ENCODE peak calls at places on chromosomes 4 and X, in eight cellular contexts. One of them, this sample, is unnamed. For H3K27me3 and H3K9me3, the result is how much of the 10 kb centered on the place peaks cover.

GRCh38 chrX:37984880-37985279 is 21.5 kb upstream of the SYTL5 start:
- DNase-seq in lower lobe of right lung: no peak
- DNase-seq in testis: no peak
- DNase-seq in body of pancreas: no peak
- DNase-seq in gastrocnemius medialis: no peak
- DNase-seq in tibial artery: no peak
- DNase-seq in cardiac muscle cell: no peak
- DNase-seq in left ventricle myocardium inferior: no peak
- DNase-seq in this sample: no peak

GRCh38 chr4:55069248-55069647 is 56.1 kb downstream of the KDR start:
- DNase-seq in gastrocnemius medialis: no peak
- DNase-seq in cardiac muscle cell: no peak
- DNase-seq in tibial artery: no peak
- DNase-seq in body of pancreas: peak
- DNase-seq in left ventricle myocardium inferior: peak
- DNase-seq in testis: no peak
- DNase-seq in lower lobe of right lung: no peak
- DNase-seq in this sample: no peak

GRCh38 chrX:7996414-7996813 is 69.2 kb upstream of the PNPLA4 start:
- DNase-seq in testis: peak
- DNase-seq in body of pancreas: peak
- DNase-seq in tibial artery: no peak
- DNase-seq in gastrocnemius medialis: no peak
- DNase-seq in lower lobe of right lung: no peak
- DNase-seq in left ventricle myocardium inferior: no peak
- DNase-seq in cardiac muscle cell: peak
- DNase-seq in this sample: peak

GRCh38 chr4:182600093-182600492 is 317.1 kb downstream of the DCTD start:
- DNase-seq in cardiac muscle cell: no peak
- DNase-seq in gastrocnemius medialis: no peak
- DNase-seq in tibial artery: no peak
- DNase-seq in lower lobe of right lung: no peak
- DNase-seq in left ventricle myocardium inferior: no peak
- DNase-seq in testis: no peak
- DNase-seq in body of pancreas: no peak
- DNase-seq in this sample: no peak

GRCh38 chr4:39032218-39033085 is at the start of gene TMEM156:
- DNase-seq in testis: no peak
- DNase-seq in gastrocnemius medialis: no peak
- DNase-seq in lower lobe of right lung: no peak
- DNase-seq in tibial artery: no peak
- DNase-seq in body of pancreas: no peak
- DNase-seq in left ventricle myocardium inferior: no peak
- DNase-seq in cardiac muscle cell: no peak
- DNase-seq in this sample: no peak

GRCh38 chr4:154294951-154295350 is 196.6 kb downstream of the DCHS2 start:
- DNase-seq in left ventricle myocardium inferior: no peak
- DNase-seq in gastrocnemius medialis: no peak
- DNase-seq in cardiac muscle cell: no peak
- DNase-seq in testis: no peak
- DNase-seq in body of pancreas: no peak
- DNase-seq in lower lobe of right lung: no peak
- DNase-seq in tibial artery: no peak
- DNase-seq in this sample: no peak

GRCh38 chrX:132505116-132505515 is 16.3 kb upstream of the MBNL3 start:
- DNase-seq in body of pancreas: peak
- DNase-seq in gastrocnemius medialis: peak
- DNase-seq in tibial artery: peak
- DNase-seq in cardiac muscle cell: no peak
- DNase-seq in lower lobe of right lung: no peak
- DNase-seq in left ventricle myocardium inferior: no peak
- DNase-seq in testis: peak
- DNase-seq in this sample: no peak

GRCh38 chr4:56259595-56259994 is 127.7 kb downstream of the AASDH start:
- DNase-seq in cardiac muscle cell: no peak
- DNase-seq in gastrocnemius medialis: no peak
- DNase-seq in tibial artery: no peak
- DNase-seq in body of pancreas: no peak
- DNase-seq in testis: no peak
- DNase-seq in left ventricle myocardium inferior: no peak
- DNase-seq in lower lobe of right lung: no peak
- DNase-seq in this sample: no peak

GRCh38 chr4:74038161-74039064 is at the start of gene CXCL3:
- DNase-seq in gastrocnemius medialis: peak
- DNase-seq in lower lobe of right lung: peak
- DNase-seq in body of pancreas: peak
- DNase-seq in tibial artery: peak
- DNase-seq in testis: peak
- DNase-seq in left ventricle myocardium inferior: peak
- DNase-seq in cardiac muscle cell: peak
- DNase-seq in this sample: peak

GRCh38 chr4:41213563-41214157 is 682 bp downstream of the APBB2 start:
- DNase-seq in body of pancreas: no peak
- DNase-seq in cardiac muscle cell: no peak
- DNase-seq in tibial artery: no peak
- DNase-seq in lower lobe of right lung: no peak
- DNase-seq in gastrocnemius medialis: no peak
- DNase-seq in left ventricle myocardium inferior: peak
- DNase-seq in testis: peak
- DNase-seq in this sample: no peak

GRCh38 chr4:38765391-38765790 is 17.4 kb downstream of the TLR10 start:
- DNase-seq in tibial artery: no peak
- DNase-seq in body of pancreas: no peak
- DNase-seq in cardiac muscle cell: no peak
- DNase-seq in lower lobe of right lung: no peak
- DNase-seq in left ventricle myocardium inferior: no peak
- DNase-seq in testis: no peak
- DNase-seq in gastrocnemius medialis: no peak
- DNase-seq in this sample: no peak

GRCh38 chr4:21304061-21304541 is 603.8 kb downstream of the PACRGL start:
- DNase-seq in left ventricle myocardium inferior: no peak
- DNase-seq in tibial artery: no peak
- DNase-seq in cardiac muscle cell: peak
- DNase-seq in gastrocnemius medialis: no peak
- DNase-seq in testis: peak
- DNase-seq in body of pancreas: peak
- DNase-seq in lower lobe of right lung: peak
- DNase-seq in this sample: no peak

GRCh38 chr4:137621056-137621455 is 88.8 kb upstream of the PCDH18 start:
- DNase-seq in lower lobe of right lung: no peak
- DNase-seq in tibial artery: no peak
- DNase-seq in gastrocnemius medialis: no peak
- DNase-seq in cardiac muscle cell: no peak
- DNase-seq in testis: no peak
- DNase-seq in left ventricle myocardium inferior: no peak
- DNase-seq in body of pancreas: no peak
- DNase-seq in this sample: peak

GRCh38 chrX:9416562-9417319 is 48.1 kb upstream of the TBL1X start:
- DNase-seq in cardiac muscle cell: no peak
- DNase-seq in left ventricle myocardium inferior: no peak
- DNase-seq in gastrocnemius medialis: no peak
- DNase-seq in tibial artery: peak
- DNase-seq in lower lobe of right lung: no peak
- DNase-seq in testis: no peak
- DNase-seq in body of pancreas: no peak
- DNase-seq in this sample: no peak

GRCh38 chr4:14816592-14817273 is 185.5 kb upstream of the CPEB2 start:
- DNase-seq in body of pancreas: no peak
- DNase-seq in gastrocnemius medialis: no peak
- DNase-seq in lower lobe of right lung: no peak
- DNase-seq in testis: no peak
- DNase-seq in tibial artery: no peak
- DNase-seq in left ventricle myocardium inferior: no peak
- DNase-seq in cardiac muscle cell: no peak
- DNase-seq in this sample: no peak

GRCh38 chrX:71994601-71995000 is 84.0 kb downstream of the NHSL2 start:
- DNase-seq in lower lobe of right lung: no peak
- DNase-seq in body of pancreas: no peak
- DNase-seq in left ventricle myocardium inferior: no peak
- DNase-seq in gastrocnemius medialis: no peak
- DNase-seq in testis: no peak
- DNase-seq in cardiac muscle cell: no peak
- DNase-seq in tibial artery: no peak
- DNase-seq in this sample: no peak

GRCh38 chrX:56733459-56734046 is 4.5 kb downstream of the NBDY start:
- DNase-seq in gastrocnemius medialis: peak
- DNase-seq in testis: peak
- DNase-seq in left ventricle myocardium inferior: no peak
- DNase-seq in lower lobe of right lung: no peak
- DNase-seq in tibial artery: peak
- DNase-seq in cardiac muscle cell: peak
- DNase-seq in body of pancreas: peak
- DNase-seq in this sample: peak
- H3K27me3 ChIP-seq in gastrocnemius medialis: under half
- H3K27me3 ChIP-seq in testis: under half
- H3K27me3 ChIP-seq in left ventricle myocardium inferior: under half
- H3K27me3 ChIP-seq in lower lobe of right lung: under half
- H3K27me3 ChIP-seq in tibial artery: under half
- H3K27me3 ChIP-seq in cardiac muscle cell: under half
- H3K27me3 ChIP-seq in body of pancreas: under half
- H3K27me3 ChIP-seq in this sample: under half

GRCh38 chrX:2220296-2220695 is 280.5 kb downstream of the DHRSX start:
- DNase-seq in tibial artery: no peak
- DNase-seq in cardiac muscle cell: no peak
- DNase-seq in left ventricle myocardium inferior: no peak
- DNase-seq in gastrocnemius medialis: no peak
- DNase-seq in body of pancreas: no peak
- DNase-seq in lower lobe of right lung: no peak
- DNase-seq in testis: no peak
- DNase-seq in this sample: no peak
- H3K9me3 ChIP-seq in tibial artery: under half
- H3K9me3 ChIP-seq in cardiac muscle cell: under half
- H3K9me3 ChIP-seq in left ventricle myocardium inferior: half or more
- H3K9me3 ChIP-seq in gastrocnemius medialis: under half
- H3K9me3 ChIP-seq in body of pancreas: under half
- H3K9me3 ChIP-seq in lower lobe of right lung: under half
- H3K9me3 ChIP-seq in testis: under half
- H3K9me3 ChIP-seq in this sample: under half

GRCh38 chr4:105895324-105895608 is at the start of gene NPNT:
- DNase-seq in cardiac muscle cell: peak
- DNase-seq in gastrocnemius medialis: no peak
- DNase-seq in lower lobe of right lung: no peak
- DNase-seq in left ventricle myocardium inferior: no peak
- DNase-seq in body of pancreas: peak
- DNase-seq in testis: no peak
- DNase-seq in tibial artery: no peak
- DNase-seq in this sample: no peak

GRCh38 chr4:105895609-105896460 is 564 bp downstream of the NPNT start:
- DNase-seq in left ventricle myocardium inferior: peak
- DNase-seq in gastrocnemius medialis: no peak
- DNase-seq in lower lobe of right lung: peak
- DNase-seq in testis: peak
- DNase-seq in tibial artery: peak
- DNase-seq in body of pancreas: peak
- DNase-seq in cardiac muscle cell: peak
- DNase-seq in this sample: peak

GRCh38 chr4:105896984-105897760 is 1.9 kb downstream of the NPNT start:
- DNase-seq in gastrocnemius medialis: no peak
- DNase-seq in left ventricle myocardium inferior: no peak
- DNase-seq in body of pancreas: no peak
- DNase-seq in tibial artery: no peak
- DNase-seq in cardiac muscle cell: no peak
- DNase-seq in lower lobe of right lung: no peak
- DNase-seq in testis: no peak
- DNase-seq in this sample: no peak

GRCh38 chr4:105896461-105896939 is 1.2 kb downstream of the NPNT start:
- DNase-seq in cardiac muscle cell: no peak
- DNase-seq in lower lobe of right lung: no peak
- DNase-seq in tibial artery: no peak
- DNase-seq in testis: no peak
- DNase-seq in body of pancreas: no peak
- DNase-seq in left ventricle myocardium inferior: no peak
- DNase-seq in gastrocnemius medialis: no peak
- DNase-seq in this sample: no peak

DNA sequence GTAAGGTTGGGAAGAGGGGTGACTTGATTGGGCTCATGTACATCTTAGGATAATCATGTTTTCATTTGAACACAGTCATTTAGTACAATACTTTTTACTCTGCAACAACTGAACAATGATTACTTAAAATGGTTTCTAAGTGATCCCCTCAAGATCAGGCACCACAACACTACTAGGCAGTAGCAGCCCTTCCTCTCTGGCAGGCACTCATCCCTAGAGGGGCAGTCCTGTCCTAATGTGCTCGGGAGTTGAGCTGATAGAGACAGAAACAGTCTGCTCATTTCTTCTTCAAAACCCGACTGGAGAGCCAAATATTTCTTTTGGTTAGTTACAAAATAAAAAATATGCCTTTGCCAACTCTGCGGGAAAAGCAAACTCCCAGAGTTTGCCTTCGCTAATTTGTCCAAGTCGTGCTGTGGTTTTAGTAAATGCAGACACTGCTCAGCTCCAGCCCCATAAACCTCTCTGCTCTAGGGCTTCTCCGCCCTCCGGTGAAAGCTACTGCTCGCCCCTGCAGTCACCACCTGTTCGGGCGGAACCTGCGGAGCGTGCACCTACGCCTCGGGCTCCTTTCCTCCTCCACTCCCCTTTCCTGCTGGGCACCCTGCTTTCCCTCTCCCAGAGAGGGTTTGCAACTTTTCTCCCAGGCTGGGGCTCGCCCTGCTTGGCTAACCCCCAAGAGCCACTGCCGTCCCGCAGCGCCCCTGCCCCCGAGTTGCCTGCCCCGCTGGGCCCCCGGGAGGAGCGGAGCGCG is 524 bp upstream of the NPNT start:
- DNase-seq in testis: peak
- DNase-seq in body of pancreas: peak
- DNase-seq in lower lobe of right lung: peak
- DNase-seq in cardiac muscle cell: no peak
- DNase-seq in left ventricle myocardium inferior: no peak
- DNase-seq in tibial artery: no peak
- DNase-seq in gastrocnemius medialis: no peak
- DNase-seq in this sample: peak
- H3K4me3 ChIP-seq in testis: peak
- H3K4me3 ChIP-seq in body of pancreas: peak
- H3K4me3 ChIP-seq in lower lobe of right lung: peak
- H3K4me3 ChIP-seq in cardiac muscle cell: peak
- H3K4me3 ChIP-seq in left ventricle myocardium inferior: peak
- H3K4me3 ChIP-seq in tibial artery: peak
- H3K4me3 ChIP-seq in gastrocnemius medialis: peak
- H3K4me3 ChIP-seq in this sample: peak

DNA sequence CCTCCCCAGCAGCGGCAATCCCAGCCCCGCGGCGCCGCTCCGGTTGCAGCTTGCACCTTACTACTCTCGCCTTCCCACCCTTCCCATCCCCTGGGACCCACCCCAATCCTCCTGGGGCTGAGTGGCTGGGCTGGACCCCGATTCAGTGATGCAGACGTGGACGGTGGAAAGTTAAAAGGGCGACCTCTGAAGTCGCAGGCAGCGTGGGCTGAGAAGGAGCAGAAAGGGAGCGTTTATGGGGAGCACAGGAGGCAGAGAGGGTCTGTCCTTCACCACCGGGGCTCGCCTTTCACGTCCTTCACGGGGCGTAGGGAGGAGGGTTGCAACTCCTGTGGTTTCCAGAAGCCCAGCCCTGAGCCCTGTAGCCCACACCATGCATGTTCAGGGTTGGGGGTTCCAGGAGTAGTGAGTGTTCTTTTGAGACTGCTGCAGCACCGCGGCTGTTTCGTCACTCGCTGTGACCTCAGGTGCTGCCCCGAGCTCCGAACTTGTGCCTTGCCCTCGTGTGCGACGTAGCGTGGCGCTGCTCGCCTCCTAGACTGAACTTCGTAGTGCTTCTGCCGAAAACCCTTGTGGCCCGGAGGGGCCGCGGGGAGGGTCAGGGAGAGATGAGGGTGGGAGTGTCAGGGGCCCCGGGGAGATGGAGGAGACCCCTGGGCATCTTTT is 1.5 kb downstream of the NHS start:
- DNase-seq in cardiac muscle cell: peak
- DNase-seq in left ventricle myocardium inferior: no peak
- DNase-seq in lower lobe of right lung: no peak
- DNase-seq in gastrocnemius medialis: no peak
- DNase-seq in tibial artery: peak
- DNase-seq in testis: peak
- DNase-seq in body of pancreas: peak
- DNase-seq in this sample: no peak
- H3K27me3 ChIP-seq in cardiac muscle cell: under half
- H3K27me3 ChIP-seq in left ventricle myocardium inferior: under half
- H3K27me3 ChIP-seq in lower lobe of right lung: under half
- H3K27me3 ChIP-seq in gastrocnemius medialis: under half
- H3K27me3 ChIP-seq in tibial artery: under half
- H3K27me3 ChIP-seq in testis: under half
- H3K27me3 ChIP-seq in body of pancreas: under half
- H3K27me3 ChIP-seq in this sample: half or more